ENCODE peak calls at places on chromosomes 13 and 19, in nine cellular contexts. Z is breast epithelium; P is adrenal gland; M is CD4-positive, alpha-beta T cell; V is right cardiac atrium; G is cardiac muscle cell; K is colonic mucosa; E is pancreas; O is CD8-positive, alpha-beta T cell. S is an unnamed sample.

GRCh38 chr19:36046443-36047050 is 7.5 kb downstream of the THAP8 start:
- DNase-seq in K (no peak), O (no peak), P (no peak), E (no peak), M (no peak), G (no peak), Z (no peak), V (no peak), S (no peak)

GRCh38 chr13:27679396-27679795 is 57.7 kb downstream of the POLR1D start:
- DNase-seq in P (no peak), O (no peak), M (no peak), V (no peak), K (no peak), Z (no peak), G (no peak), E (no peak), S (no peak)

GRCh38 chr13:40464991-40465390 is 201.4 kb downstream of the FOXO1 start:
- DNase-seq in P (no peak), G (no peak), O (no peak), K (no peak), E (no peak), V (no peak), Z (no peak), M (no peak), S (no peak)

GRCh38 chr13:26198116-26198515 is 24.0 kb downstream of the RNF6 start:
- DNase-seq in G (no peak), O (no peak), V (no peak), K (no peak), M (no peak), Z (no peak), E (no peak), P (no peak), S (no peak)

GRCh38 chr13:111395511-111396393 is 75.3 kb downstream of the TEX29 start:
- DNase-seq in K (no peak), O (no peak), G (no peak), M (peak; percentile 19), Z (peak; percentile 5), V (no peak), P (no peak), E (no peak), S (no peak)

GRCh38 chr19:18710986-18711751 is 27.7 kb downstream of the CRTC1 start:
- DNase-seq in O (no peak), K (no peak), G (no peak), M (no peak), V (peak; percentile 90), E (no peak), P (peak; percentile 81), Z (no peak), S (peak; percentile 12)

GRCh38 chr13:44506251-44506650 is 69.9 kb downstream of the TSC22D1 start:
- DNase-seq in O (no peak), P (no peak), G (no peak), K (no peak), M (no peak), V (no peak), E (no peak), Z (no peak), S (no peak)

GRCh38 chr19:2602391-2603181 is 99.9 kb downstream of the GNG7 start:
- DNase-seq in P (peak; percentile 86), K (peak; percentile 46), M (no peak), O (no peak), G (peak; percentile 69), E (peak; percentile 83), Z (peak; percentile 94), V (peak; percentile 92), S (peak; percentile 76)

GRCh38 chr13:22793598-22794134 is 387.1 kb upstream of the SGCG start:
- DNase-seq in Z (no peak), G (peak; percentile 32), P (no peak), E (no peak), O (no peak), V (no peak), M (no peak), K (no peak), S (no peak)

GRCh38 chr13:79482271-79482970 is 1.5 kb downstream of the NDFIP2 start:
- DNase-seq in P (no peak), G (no peak), V (no peak), M (no peak), Z (no peak), O (no peak), E (no peak), K (no peak), S (no peak)

GRCh38 chr19:40744554-40745401 is 5.5 kb downstream of the ACTMAP start:
- DNase-seq in P (no peak), G (peak; percentile 14), E (no peak), V (no peak), M (no peak), Z (no peak), K (no peak), O (peak; percentile 32), S (no peak)

GRCh38 chr19:33301900-33302174 is 497 bp downstream of the CEBPA start:
- DNase-seq in E (no peak), M (peak; percentile 31), G (peak; percentile 34), O (no peak), Z (no peak), V (no peak), K (no peak), P (no peak), S (no peak)
- H3K27ac ChIP-seq in E (peak overlapping the region; percentile 54), M (no peak overlapping the region), G (no peak overlapping the region), O (no peak overlapping the region), Z (peak overlapping the region; percentile 93), V (no peak overlapping the region), K (peak overlapping the region; percentile 69), P (peak overlapping the region; percentile 31), S (no peak overlapping the region)

DNA sequence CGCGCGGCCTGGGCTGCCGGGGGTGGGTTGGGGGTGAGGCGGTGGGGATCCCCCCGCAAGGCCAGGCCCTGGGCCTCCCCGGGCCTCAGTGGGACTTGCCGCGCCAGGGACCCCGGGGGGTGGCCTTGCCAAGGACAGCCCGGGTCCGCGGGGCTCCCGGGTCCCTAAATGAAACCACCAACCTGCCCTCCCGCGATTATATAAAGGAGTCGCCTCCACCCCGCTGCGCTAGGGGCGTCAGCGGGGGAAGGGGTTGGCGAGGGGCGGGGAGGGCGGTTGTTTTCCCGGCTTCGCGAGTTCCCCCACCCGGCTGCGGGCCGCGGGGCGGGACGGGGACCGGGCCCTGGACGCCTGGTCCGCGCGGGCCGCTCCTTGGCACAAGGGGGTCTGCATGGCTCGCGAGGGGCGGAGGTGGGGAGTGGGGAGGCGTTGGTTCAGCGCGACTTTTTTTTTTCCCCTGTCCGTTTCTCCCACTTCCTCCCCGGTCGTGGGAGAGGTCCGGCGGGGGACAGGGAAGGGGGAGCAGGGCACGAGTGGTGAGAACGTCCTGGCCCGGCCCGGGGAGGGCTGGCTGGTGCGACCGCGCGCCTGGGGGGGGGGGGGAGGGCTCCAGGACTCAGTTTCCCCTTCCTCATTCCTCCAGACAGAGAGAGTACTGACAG is 828 bp upstream of the ZBTB7A start:
- DNase-seq in E (peak; percentile 67), P (no peak), V (no peak), K (peak; percentile 54), G (peak; percentile 50), O (no peak), Z (no peak), M (peak; percentile 40), S (no peak)
- H3K27ac ChIP-seq in E (peak overlapping the region; percentile 95), P (peak overlapping the region; percentile 98), V (peak overlapping the region; percentile 90), K (peak overlapping the region; percentile 96), G (peak overlapping the region; percentile 90), O (peak overlapping the region; percentile 83), Z (peak overlapping the region; percentile 100), M (peak overlapping the region; percentile 91), S (peak overlapping the region; percentile 88)

GRCh38 chr19:31717316-31717715 is 368.1 kb upstream of the TSHZ3 start:
- DNase-seq in G (no peak), E (no peak), Z (no peak), K (no peak), M (no peak), P (peak; percentile 37), O (no peak), V (no peak), S (no peak)

GRCh38 chr19:31718898-31719297 is 369.7 kb upstream of the TSHZ3 start:
- DNase-seq in E (no peak), V (no peak), O (no peak), K (no peak), M (no peak), G (no peak), Z (no peak), P (no peak), S (no peak)

GRCh38 chr19:31718041-31718440 is 368.8 kb upstream of the TSHZ3 start:
- DNase-seq in M (no peak), E (no peak), O (no peak), Z (no peak), G (no peak), K (no peak), V (no peak), P (no peak), S (no peak)

DNA sequence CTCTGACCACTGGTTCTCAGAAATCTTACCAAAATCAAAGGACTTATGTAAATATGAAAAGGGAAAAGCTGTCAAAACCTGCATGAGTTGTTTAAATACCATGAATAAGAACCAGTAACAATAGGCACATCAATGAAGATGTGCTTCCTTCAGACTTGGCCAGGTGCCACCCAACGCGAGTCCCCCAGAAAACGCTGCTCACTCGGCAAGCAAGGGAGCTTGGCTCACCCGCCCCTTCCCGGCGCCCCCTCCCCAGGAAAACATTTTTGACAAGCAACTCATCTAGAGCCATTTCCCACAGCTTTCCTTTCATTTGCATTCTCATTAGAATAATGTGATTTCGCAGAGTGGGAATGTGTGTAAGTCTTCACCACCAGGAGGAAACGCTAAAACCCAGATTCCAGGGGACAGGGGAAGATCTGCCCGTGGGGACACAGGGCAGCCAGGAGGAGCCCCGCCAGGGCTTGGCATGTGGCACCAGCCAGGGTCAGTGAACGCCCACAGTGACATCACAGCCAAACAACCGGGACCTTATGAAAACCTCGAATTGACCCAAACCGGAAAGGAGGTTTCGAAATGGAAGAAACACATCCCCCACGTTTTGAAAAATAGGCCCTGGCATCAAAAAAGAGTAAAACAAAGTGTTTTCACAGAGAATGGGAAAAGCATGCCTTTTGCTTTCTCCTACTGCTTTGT is 366.2 kb upstream of the TSHZ3 start:
- DNase-seq in V (peak; percentile 33), K (no peak), O (no peak), E (no peak), M (no peak), G (no peak), P (peak; percentile 42), Z (no peak), S (no peak)
- H3K27ac ChIP-seq in V (no peak overlapping the region), K (no peak overlapping the region), O (no peak overlapping the region), E (no peak overlapping the region), M (no peak overlapping the region), G (no peak overlapping the region), P (no peak overlapping the region), Z (no peak overlapping the region), S (no peak overlapping the region)

DNA sequence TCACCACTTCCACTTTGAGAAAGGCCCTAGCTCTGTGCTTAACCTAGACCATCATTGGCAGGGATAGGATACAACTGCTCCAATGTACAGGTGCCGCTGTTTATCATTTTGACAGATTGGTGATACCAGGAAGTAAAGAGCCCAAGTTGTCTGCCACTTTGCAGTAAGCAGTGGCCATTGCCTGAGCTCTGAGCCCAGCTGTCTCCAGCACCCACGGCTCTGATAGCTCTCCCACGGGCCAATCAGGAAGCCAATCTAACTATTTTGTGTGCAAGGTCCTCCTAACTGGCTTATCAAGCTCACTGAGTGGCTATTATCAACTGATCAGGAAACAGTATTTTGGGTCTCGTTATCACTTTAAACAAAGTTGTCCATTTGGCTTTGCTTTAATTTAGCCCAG is 181.1 kb downstream of the DCT start:
- DNase-seq in O (no peak), P (no peak), E (no peak), G (no peak), V (no peak), M (no peak), Z (no peak), K (no peak), S (no peak)
- H3K27ac ChIP-seq in O (no peak overlapping the region), P (no peak overlapping the region), E (no peak overlapping the region), G (no peak overlapping the region), V (no peak overlapping the region), M (no peak overlapping the region), Z (no peak overlapping the region), K (no peak overlapping the region), S (no peak overlapping the region)

GRCh38 chr19:6663236-6664187 is 6.4 kb downstream of the TNFSF14 start:
- DNase-seq in V (no peak), G (no peak), Z (no peak), P (no peak), O (peak; percentile 34), E (no peak), K (no peak), M (no peak), S (no peak)
- H3K27ac ChIP-seq in V (no peak overlapping the region), G (no peak overlapping the region), Z (no peak overlapping the region), P (no peak overlapping the region), O (no peak overlapping the region), E (no peak overlapping the region), K (no peak overlapping the region), M (peak overlapping the region; percentile 35), S (no peak overlapping the region)